ENCODE peak calls at places on chromosomes 4 and X, in eight cellular contexts. C is right lobe of liver; F is kidney epithelial cell; A is mucosa of gallbladder; K is stimulated activated CD4-positive, alpha-beta T cell treated with anti-CD3 and anti-CD28 coated beads, Interleukin-12 subunit alpha, Interleukin-12 subunit beta, amount 100 ng/mL, for 4 hours; T is activated T-cell treated with anti-CD3 and anti-CD28 coated beads for 48 hours; J is CD4-positive, CD25-positive, alpha-beta regulatory T cell; Z is amniotic epithelial cell. B is an unnamed sample.

GRCh38 chr4:1395941-1396805 is 10.1 kb downstream of the NKX1-1 start:
- DNase-seq in C (no peak), F (no peak), A (no peak), K (no peak), T (no peak), J (no peak), Z (no peak), B (no peak)

GRCh38 chrX:9656277-9656676 is 109.4 kb downstream of the GPR143 start:
- DNase-seq in C (no peak), F (no peak), A (no peak), K (no peak), T (no peak), J (no peak), Z (no peak), B (no peak)

GRCh38 chrX:17024896-17025295 is 78.4 kb downstream of the REPS2 start:
- DNase-seq in C (no peak), F (peak), A (peak), K (no peak), T (no peak), J (no peak), Z (no peak), B (peak)

GRCh38 chrX:154457491-154458115 is 478 bp upstream of the PLXNA3 start:
- DNase-seq in C (no peak), F (no peak), A (no peak), K (peak), T (peak), J (peak), Z (no peak), B (peak)

GRCh38 chr4:185634066-185634652 is 98.9 kb upstream of the PDLIM3 start:
- DNase-seq in C (no peak), F (no peak), A (no peak), K (no peak), T (no peak), J (peak), Z (no peak), B (no peak)

GRCh38 chr4:186840771-186841301 is 117.2 kb upstream of the FAT1 start:
- DNase-seq in C (no peak), F (no peak), A (no peak), K (no peak), T (no peak), J (no peak), Z (no peak), B (no peak)

GRCh38 chr4:177308125-177308524 is 1.5 kb upstream of the NEIL3 start:
- DNase-seq in C (no peak), F (peak), A (peak), K (no peak), T (no peak), J (no peak), Z (peak), B (no peak)

GRCh38 chrX:106894978-106895452 is 8.1 kb downstream of the RIPPLY1 start:
- DNase-seq in C (no peak), F (no peak), A (no peak), K (no peak), T (no peak), J (no peak), Z (peak), B (no peak)

GRCh38 chr4:105088110-105088879 is 58.4 kb upstream of the TET2 start:
- DNase-seq in C (no peak), F (peak), A (peak), K (no peak), T (no peak), J (no peak), Z (peak), B (no peak)

GRCh38 chrX:54794004-54794403 is 4.1 kb downstream of the ITIH6 start:
- DNase-seq in C (no peak), F (no peak), A (no peak), K (no peak), T (no peak), J (no peak), Z (no peak), B (no peak)

GRCh38 chrX:44945736-44946135 is 72.7 kb downstream of the KDM6A start:
- DNase-seq in C (no peak), F (no peak), A (no peak), K (no peak), T (no peak), J (peak), Z (no peak), B (no peak)

GRCh38 chrX:104315555-104315954 is 60.8 kb upstream of the ESX1 start:
- DNase-seq in C (no peak), F (no peak), A (no peak), K (no peak), T (no peak), J (no peak), Z (peak), B (no peak)

GRCh38 chrX:11269006-11269405 is 24.2 kb upstream of the AMELX start:
- DNase-seq in C (no peak), F (no peak), A (no peak), K (no peak), T (no peak), J (no peak), Z (peak), B (no peak)

GRCh38 chrX:153413731-153414130 is 2.5 kb downstream of the ZFP92 start:
- DNase-seq in C (no peak), F (no peak), A (no peak), K (no peak), T (no peak), J (no peak), Z (no peak), B (no peak)

GRCh38 chr4:108398326-108398725 is 222.1 kb upstream of the RPL34 start:
- DNase-seq in C (no peak), F (peak), A (no peak), K (no peak), T (no peak), J (no peak), Z (no peak), B (no peak)

GRCh38 chrX:129525162-129525561 is 1.9 kb upstream of the SMARCA1 start:
- DNase-seq in C (peak), F (no peak), A (no peak), K (no peak), T (no peak), J (no peak), Z (no peak), B (no peak)

GRCh38 chr4:86453044-86453501 is 93.2 kb upstream of the MAPK10 start:
- DNase-seq in C (no peak), F (no peak), A (peak), K (no peak), T (no peak), J (no peak), Z (no peak), B (no peak)

GRCh38 chrX:153226344-153227190 is 47.5 kb downstream of the MAGEA1 start:
- DNase-seq in C (no peak), F (peak), A (no peak), K (no peak), T (peak), J (no peak), Z (peak), B (no peak)

GRCh38 chrX:117538441-117539418 is 577.9 kb downstream of the KLHL13 start:
- DNase-seq in C (no peak), F (peak), A (peak), K (no peak), T (no peak), J (no peak), Z (no peak), B (no peak)

GRCh38 chr4:48203819-48204218 is 65.8 kb downstream of the TEC start:
- DNase-seq in C (no peak), F (no peak), A (no peak), K (no peak), T (no peak), J (no peak), Z (no peak), B (no peak)

GRCh38 chrX:10579753-10580060 is 40.7 kb downstream of the MID1 start:
- DNase-seq in C (no peak), F (peak), A (no peak), K (no peak), T (no peak), J (no peak), Z (no peak), B (no peak)

GRCh38 chr4:1202526-1203378 is 30.4 kb upstream of the SPON2 start:
- DNase-seq in C (no peak), F (no peak), A (peak), K (no peak), T (no peak), J (no peak), Z (no peak), B (peak)

GRCh38 chr4:122326908-122327307 is 51.9 kb upstream of the ADAD1 start:
- DNase-seq in C (no peak), F (no peak), A (no peak), K (no peak), T (no peak), J (no peak), Z (no peak), B (no peak)

GRCh38 chr4:134567461-134567860 is 365.9 kb upstream of the PABPC4L start:
- DNase-seq in C (no peak), F (no peak), A (no peak), K (no peak), T (no peak), J (no peak), Z (peak), B (no peak)

GRCh38 chrX:69987691-69988090 is 62.0 kb downstream of the AWAT2 start:
- DNase-seq in C (no peak), F (no peak), A (no peak), K (no peak), T (no peak), J (no peak), Z (no peak), B (no peak)

GRCh38 chr4:134470544-134470943 is 269.0 kb upstream of the PABPC4L start:
- DNase-seq in C (no peak), F (no peak), A (peak), K (no peak), T (no peak), J (no peak), Z (peak), B (peak)

B was measured in transverse colon.